ENCODE peak calls at places on chromosomes 4 and X, in eight cellular contexts. Z is SK-N-SH, X is K562, P is hepatocyte, C is GM23248, B is IMR-90, S is OCI-LY7, M is fibroblast of lung. F is an unnamed sample.
A peak's percentile ranks its signal among the peaks of the same experiment; 100 is the strongest.

GRCh38 chrX:153953892-153954617 is 9.6 kb upstream of the RENBP start:
- DNase-seq in Z (peak; percentile 73), X (no peak), P (no peak), C (no peak), B (no peak), S (no peak), M (no peak), F (no peak)

GRCh38 chr4:21451032-21451431 is 497.5 kb downstream of the KCNIP4 start:
- DNase-seq in Z (no peak), X (no peak), P (no peak), C (peak; percentile 55), B (peak; percentile 4), S (no peak), M (peak; percentile 84), F (no peak)

GRCh38 chrX:97366246-97366645 is 482.5 kb downstream of the RPA4 start:
- DNase-seq in Z (no peak), X (no peak), P (no peak), C (no peak), B (no peak), S (no peak), M (no peak), F (no peak)

GRCh38 chr4:4803904-4804296 is 55.6 kb upstream of the MSX1 start:
- DNase-seq in Z (no peak), X (no peak), P (no peak), C (no peak), B (no peak), S (no peak), M (no peak), F (no peak)

GRCh38 chr4:97911236-97911906 is 231.9 kb downstream of the STPG2 start:
- DNase-seq in Z (no peak), X (no peak), P (no peak), C (no peak), B (no peak), S (no peak), M (no peak), F (no peak)

GRCh38 chr4:188550296-188550695 is 411.1 kb downstream of the TRIML1 start:
- DNase-seq in Z (no peak), X (no peak), P (no peak), C (no peak), B (peak; percentile 5), S (no peak), M (no peak), F (no peak)

GRCh38 chr4:140012688-140013087 is 141.3 kb downstream of the MAML3 start:
- DNase-seq in Z (peak; percentile 33), X (peak; percentile 15), P (peak; percentile 80), C (peak; percentile 65), B (peak; percentile 95), S (peak; percentile 37), M (peak; percentile 79), F (peak; percentile 79)

GRCh38 chr4:21901281-21901680 is 47.3 kb downstream of the KCNIP4 start:
- DNase-seq in Z (no peak), X (no peak), P (no peak), C (no peak), B (no peak), S (no peak), M (no peak), F (no peak)

GRCh38 chrX:100685284-100685996 is 41.4 kb downstream of the SRPX2 start:
- DNase-seq in Z (peak; percentile 65), X (peak; percentile 68), P (peak; percentile 77), C (peak; percentile 74), B (peak; percentile 75), S (peak; percentile 76), M (peak; percentile 58), F (peak; percentile 94)

GRCh38 chrX:39705299-39705698 is 392.5 kb downstream of the BCOR start:
- DNase-seq in Z (no peak), X (no peak), P (peak; percentile 76), C (peak; percentile 89), B (peak; percentile 88), S (no peak), M (peak; percentile 89), F (no peak)

GRCh38 chrX:48548871-48549270 is 9.4 kb downstream of the TBC1D25 start:
- DNase-seq in Z (no peak), X (no peak), P (no peak), C (no peak), B (no peak), S (no peak), M (no peak), F (no peak)

GRCh38 chrX:39519566-39520301 is 578.0 kb downstream of the BCOR start:
- DNase-seq in Z (no peak), X (peak; percentile 22), P (no peak), C (no peak), B (no peak), S (no peak), M (no peak), F (no peak)

GRCh38 chrX:154986826-154987575 is 35.5 kb downstream of the F8 start:
- DNase-seq in Z (no peak), X (no peak), P (no peak), C (peak; percentile 1), B (no peak), S (peak; percentile 1), M (no peak), F (peak; percentile 45)

GRCh38 chrX:33205321-33205720 is 6.0 kb downstream of the DMD start:
- DNase-seq in Z (no peak), X (no peak), P (no peak), C (no peak), B (peak; percentile 5), S (no peak), M (no peak), F (no peak)

GRCh38 chrX:33210156-33210555 is 1.2 kb downstream of the DMD start:
- DNase-seq in Z (no peak), X (no peak), P (no peak), C (no peak), B (no peak), S (no peak), M (no peak), F (no peak)

GRCh38 chrX:33204889-33205288 is 6.5 kb downstream of the DMD start:
- DNase-seq in Z (no peak), X (no peak), P (peak; percentile 18), C (no peak), B (peak; percentile 59), S (no peak), M (no peak), F (no peak)

GRCh38 chrX:33211356-33212254 is at the start of gene DMD:
- DNase-seq in Z (no peak), X (no peak), P (peak; percentile 52), C (no peak), B (peak; percentile 84), S (no peak), M (peak; percentile 37), F (no peak)

GRCh38 chrX:33207056-33207455 is 4.3 kb downstream of the DMD start:
- DNase-seq in Z (no peak), X (no peak), P (no peak), C (no peak), B (peak; percentile 6), S (no peak), M (no peak), F (no peak)
- H2AFZ ChIP-seq in Z (no peak overlapping the region), X (no peak overlapping the region), P (no peak overlapping the region), C (no peak overlapping the region), B (no peak overlapping the region), S (peak overlapping the region; percentile 67), M (no peak overlapping the region), F (no peak overlapping the region)

GRCh38 chr4:15339732-15340131 is 88.1 kb upstream of the C1QTNF7 start:
- DNase-seq in Z (no peak), X (no peak), P (no peak), C (no peak), B (peak; percentile 82), S (no peak), M (no peak), F (no peak)
- H3K4me3 ChIP-seq in Z (no peak overlapping the region), X (no peak overlapping the region), P (no peak overlapping the region), C (no peak overlapping the region), B (no peak overlapping the region), S (no peak overlapping the region), M (peak overlapping the region; percentile 3), F (no peak overlapping the region)

GRCh38 chr4:158172196-158172557 is 648 bp downstream of the GASK1B start:
- DNase-seq in Z (no peak), X (no peak), P (no peak), C (peak; percentile 28), B (peak; percentile 63), S (no peak), M (peak; percentile 66), F (no peak)

GRCh38 chr4:158169931-158170690 is 2.7 kb downstream of the GASK1B start:
- DNase-seq in Z (no peak), X (no peak), P (no peak), C (peak; percentile 60), B (peak; percentile 21), S (no peak), M (peak; percentile 75), F (peak; percentile 56)

GRCh38 chr4:158169516-158169915 is 3.3 kb downstream of the GASK1B start:
- DNase-seq in Z (no peak), X (no peak), P (no peak), C (peak; percentile 52), B (no peak), S (no peak), M (peak; percentile 40), F (no peak)

GRCh38 chr4:158171456-158171790 is 1.4 kb downstream of the GASK1B start:
- DNase-seq in Z (no peak), X (no peak), P (no peak), C (no peak), B (no peak), S (no peak), M (no peak), F (no peak)

DNA sequence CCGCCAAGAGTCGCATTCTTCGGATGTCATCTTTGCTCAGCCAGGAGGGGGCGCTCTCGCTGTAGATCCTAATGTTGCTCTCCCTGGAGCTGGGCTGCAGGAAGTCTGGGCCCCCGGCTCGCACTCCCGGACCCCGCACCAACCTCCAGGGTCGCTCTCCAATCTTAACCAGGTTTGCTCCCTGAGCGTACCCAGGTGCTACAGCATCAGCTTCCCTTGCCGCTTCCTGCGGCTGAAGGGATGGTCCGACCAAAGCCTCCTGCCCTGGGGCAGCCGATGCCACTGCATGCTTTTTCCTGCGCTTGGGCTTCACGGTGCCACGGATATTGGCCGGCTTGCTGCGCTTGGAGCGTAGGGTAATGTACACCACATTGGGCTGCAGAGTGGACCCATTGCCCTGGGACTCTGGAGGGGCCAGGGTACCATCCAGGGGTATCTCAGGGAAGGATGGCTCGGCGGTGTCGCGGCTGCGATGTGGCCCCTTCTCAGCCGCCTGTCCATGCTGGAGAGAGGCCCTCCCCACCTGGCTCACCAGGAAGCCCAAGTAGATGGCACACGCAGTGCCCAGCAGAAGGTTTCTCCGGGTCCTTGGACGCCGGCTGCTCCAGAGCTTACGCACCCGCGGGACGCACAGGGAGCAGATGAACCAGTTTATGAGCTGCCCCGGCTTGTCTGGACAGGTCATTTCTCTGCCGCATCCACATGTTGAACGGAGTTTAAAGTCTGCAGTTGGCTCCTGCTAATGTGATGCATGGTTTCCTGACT is 2.0 kb downstream of the GASK1B start:
- DNase-seq in Z (no peak), X (peak; percentile 40), P (peak; percentile 81), C (peak; percentile 61), B (peak; percentile 23), S (no peak), M (peak; percentile 22), F (peak; percentile 59)
- H3K4me1 ChIP-seq in Z (peaks cover 5% of the 10 kb centered on the region), X (peaks cover 7% of the 10 kb centered on the region), P (peaks cover 33% of the 10 kb centered on the region), C (peaks cover 27% of the 10 kb centered on the region), B (peaks cover 14% of the 10 kb centered on the region), S (no peaks in the 10 kb centered on the region), M (peaks cover 4% of the 10 kb centered on the region), F (peaks cover 12% of the 10 kb centered on the region)

GRCh38 chr4:78989697-78990270 is 50.5 kb upstream of the PAQR3 start:
- DNase-seq in Z (no peak), X (no peak), P (no peak), C (no peak), B (no peak), S (no peak), M (no peak), F (no peak)

GRCh38 chr4:78987683-78988082 is 48.4 kb upstream of the PAQR3 start:
- DNase-seq in Z (no peak), X (no peak), P (no peak), C (no peak), B (no peak), S (no peak), M (no peak), F (no peak)

GRCh38 chr4:78990938-78991810 is 51.9 kb upstream of the PAQR3 start:
- DNase-seq in Z (no peak), X (no peak), P (no peak), C (no peak), B (no peak), S (no peak), M (no peak), F (no peak)
- H2AFZ ChIP-seq in Z (no peak overlapping the region), X (no peak overlapping the region), P (no peak overlapping the region), C (no peak overlapping the region), B (no peak overlapping the region), S (no peak overlapping the region), M (no peak overlapping the region), F (no peak overlapping the region)

F was measured in Karpas-422.